ENCODE peak calls at places on chromosomes 6 and 20, in six cellular contexts. One of them, this sample, is unnamed.

GRCh38 chr20:51700809-51701285 is 67.3 kb downstream of the ATP9A start:
- DNase-seq in NCI-H345: peak
- DNase-seq in posterior vena cava: no peak
- DNase-seq in T1000: no peak
- DNase-seq in HL-60: no peak
- DNase-seq in NCI-H2029: peak
- DNase-seq in this sample: peak

GRCh38 chr6:73004817-73005216 is 220.5 kb downstream of the KHDC1L start:
- DNase-seq in NCI-H345: no peak
- DNase-seq in posterior vena cava: no peak
- DNase-seq in T1000: no peak
- DNase-seq in HL-60: no peak
- DNase-seq in NCI-H2029: no peak
- DNase-seq in this sample: no peak

GRCh38 chr20:50020283-50020682 is 37.5 kb downstream of the SNAI1 start:
- DNase-seq in NCI-H345: no peak
- DNase-seq in posterior vena cava: no peak
- DNase-seq in T1000: no peak
- DNase-seq in HL-60: no peak
- DNase-seq in NCI-H2029: no peak
- DNase-seq in this sample: peak

GRCh38 chr6:16018626-16019025 is 110.3 kb upstream of the MYLIP start:
- DNase-seq in NCI-H345: no peak
- DNase-seq in posterior vena cava: no peak
- DNase-seq in T1000: no peak
- DNase-seq in HL-60: no peak
- DNase-seq in NCI-H2029: no peak
- DNase-seq in this sample: no peak

GRCh38 chr6:89976141-89977020 is 82.1 kb downstream of the GJA10 start:
- DNase-seq in NCI-H345: peak
- DNase-seq in posterior vena cava: no peak
- DNase-seq in T1000: no peak
- DNase-seq in HL-60: no peak
- DNase-seq in NCI-H2029: no peak
- DNase-seq in this sample: no peak

GRCh38 chr6:168988801-168989200 is 264.8 kb downstream of the THBS2 start:
- DNase-seq in NCI-H345: no peak
- DNase-seq in posterior vena cava: no peak
- DNase-seq in T1000: no peak
- DNase-seq in HL-60: no peak
- DNase-seq in NCI-H2029: no peak
- DNase-seq in this sample: no peak

GRCh38 chr20:38806855-38807655 is 1.6 kb downstream of the PPP1R16B start:
- DNase-seq in NCI-H345: peak
- DNase-seq in posterior vena cava: no peak
- DNase-seq in T1000: no peak
- DNase-seq in HL-60: no peak
- DNase-seq in NCI-H2029: no peak
- DNase-seq in this sample: no peak

GRCh38 chr6:77457720-77458349 is 5.5 kb downstream of the HTR1B start:
- DNase-seq in NCI-H345: peak
- DNase-seq in posterior vena cava: no peak
- DNase-seq in T1000: peak
- DNase-seq in HL-60: no peak
- DNase-seq in NCI-H2029: no peak
- DNase-seq in this sample: peak

GRCh38 chr20:48846516-48847492 is 19.0 kb upstream of the PREX1 start:
- DNase-seq in NCI-H345: no peak
- DNase-seq in posterior vena cava: no peak
- DNase-seq in T1000: no peak
- DNase-seq in HL-60: no peak
- DNase-seq in NCI-H2029: no peak
- DNase-seq in this sample: no peak

GRCh38 chr6:133937909-133938308 is 15.1 kb upstream of the TBPL1 start:
- DNase-seq in NCI-H345: no peak
- DNase-seq in posterior vena cava: no peak
- DNase-seq in T1000: no peak
- DNase-seq in HL-60: no peak
- DNase-seq in NCI-H2029: no peak
- DNase-seq in this sample: no peak

GRCh38 chr20:62977613-62978558 is 25.4 kb downstream of the SLC17A9 start:
- DNase-seq in NCI-H345: peak
- DNase-seq in posterior vena cava: no peak
- DNase-seq in T1000: no peak
- DNase-seq in HL-60: no peak
- DNase-seq in NCI-H2029: peak
- DNase-seq in this sample: no peak

GRCh38 chr20:57134804-57135203 is 131.6 kb downstream of the BMP7 start:
- DNase-seq in NCI-H345: no peak
- DNase-seq in posterior vena cava: no peak
- DNase-seq in T1000: no peak
- DNase-seq in HL-60: no peak
- DNase-seq in NCI-H2029: no peak
- DNase-seq in this sample: no peak

GRCh38 chr6:148624025-148624424 is 122.8 kb upstream of the UST start:
- DNase-seq in NCI-H345: no peak
- DNase-seq in posterior vena cava: no peak
- DNase-seq in T1000: no peak
- DNase-seq in HL-60: no peak
- DNase-seq in NCI-H2029: no peak
- DNase-seq in this sample: no peak

GRCh38 chr20:34529742-34530141 is 13.5 kb downstream of the DYNLRB1 start:
- DNase-seq in NCI-H345: no peak
- DNase-seq in posterior vena cava: no peak
- DNase-seq in T1000: no peak
- DNase-seq in HL-60: no peak
- DNase-seq in NCI-H2029: no peak
- DNase-seq in this sample: no peak

GRCh38 chr6:63882208-63882607 is 246.6 kb downstream of the PHF3 start:
- DNase-seq in NCI-H345: no peak
- DNase-seq in posterior vena cava: no peak
- DNase-seq in T1000: no peak
- DNase-seq in HL-60: no peak
- DNase-seq in NCI-H2029: no peak
- DNase-seq in this sample: no peak

GRCh38 chr20:3887870-3888614 is 1.1 kb upstream of the PANK2 start:
- DNase-seq in NCI-H345: peak
- DNase-seq in posterior vena cava: peak
- DNase-seq in T1000: no peak
- DNase-seq in HL-60: no peak
- DNase-seq in NCI-H2029: no peak
- DNase-seq in this sample: peak

GRCh38 chr20:10906830-10907229 is 233.0 kb upstream of the JAG1 start:
- DNase-seq in NCI-H345: no peak
- DNase-seq in posterior vena cava: no peak
- DNase-seq in T1000: no peak
- DNase-seq in HL-60: no peak
- DNase-seq in NCI-H2029: no peak
- DNase-seq in this sample: no peak

GRCh38 chr6:4155848-4156466 is 20.6 kb upstream of the ECI2 start:
- DNase-seq in NCI-H345: peak
- DNase-seq in posterior vena cava: peak
- DNase-seq in T1000: peak
- DNase-seq in HL-60: peak
- DNase-seq in NCI-H2029: peak
- DNase-seq in this sample: peak

GRCh38 chr6:37624606-37625574 is 72.8 kb downstream of the MDGA1 start:
- DNase-seq in NCI-H345: peak
- DNase-seq in posterior vena cava: peak
- DNase-seq in T1000: no peak
- DNase-seq in HL-60: no peak
- DNase-seq in NCI-H2029: peak
- DNase-seq in this sample: no peak

GRCh38 chr20:2283706-2284423 is 11.9 kb upstream of the TGM3 start:
- DNase-seq in NCI-H345: no peak
- DNase-seq in posterior vena cava: no peak
- DNase-seq in T1000: no peak
- DNase-seq in HL-60: no peak
- DNase-seq in NCI-H2029: no peak
- DNase-seq in this sample: no peak

GRCh38 chr6:73648166-73648565 is 5.6 kb downstream of the SLC17A5 start:
- DNase-seq in NCI-H345: no peak
- DNase-seq in posterior vena cava: no peak
- DNase-seq in T1000: no peak
- DNase-seq in HL-60: no peak
- DNase-seq in NCI-H2029: no peak
- DNase-seq in this sample: no peak

GRCh38 chr20:2826655-2827054 is 10.5 kb downstream of the TMEM239 start:
- DNase-seq in NCI-H345: no peak
- DNase-seq in posterior vena cava: no peak
- DNase-seq in T1000: no peak
- DNase-seq in HL-60: no peak
- DNase-seq in NCI-H2029: no peak
- DNase-seq in this sample: no peak

GRCh38 chr20:17620371-17621228 is 50.7 kb downstream of the DSTN start:
- DNase-seq in NCI-H345: no peak
- DNase-seq in posterior vena cava: peak
- DNase-seq in T1000: no peak
- DNase-seq in HL-60: no peak
- DNase-seq in NCI-H2029: no peak
- DNase-seq in this sample: no peak

GRCh38 chr6:42138190-42138589 is 4.2 kb downstream of the C6orf132 start:
- DNase-seq in NCI-H345: no peak
- DNase-seq in posterior vena cava: no peak
- DNase-seq in T1000: no peak
- DNase-seq in HL-60: no peak
- DNase-seq in NCI-H2029: no peak
- DNase-seq in this sample: no peak

GRCh38 chr6:126661646-126662045 is 321.7 kb downstream of the CENPW start:
- DNase-seq in NCI-H345: no peak
- DNase-seq in posterior vena cava: no peak
- DNase-seq in T1000: no peak
- DNase-seq in HL-60: no peak
- DNase-seq in NCI-H2029: no peak
- DNase-seq in this sample: no peak

GRCh38 chr20:34527016-34527415 is 10.8 kb downstream of the DYNLRB1 start:
- DNase-seq in NCI-H345: no peak
- DNase-seq in posterior vena cava: no peak
- DNase-seq in T1000: no peak
- DNase-seq in HL-60: no peak
- DNase-seq in NCI-H2029: no peak
- DNase-seq in this sample: no peak

GRCh38 chr6:160788806-160789205 is 86.8 kb downstream of the PLG start:
- DNase-seq in NCI-H345: no peak
- DNase-seq in posterior vena cava: no peak
- DNase-seq in T1000: no peak
- DNase-seq in HL-60: no peak
- DNase-seq in NCI-H2029: no peak
- DNase-seq in this sample: no peak

GRCh38 chr6:169252805-169253189 is 849 bp downstream of the THBS2 start:
- DNase-seq in NCI-H345: peak
- DNase-seq in posterior vena cava: peak
- DNase-seq in T1000: no peak
- DNase-seq in HL-60: no peak
- DNase-seq in NCI-H2029: no peak
- DNase-seq in this sample: no peak

GRCh38 chr6:100458841-100459154 is 5.9 kb downstream of the SIM1 start:
- DNase-seq in NCI-H345: no peak
- DNase-seq in posterior vena cava: no peak
- DNase-seq in T1000: no peak
- DNase-seq in HL-60: no peak
- DNase-seq in NCI-H2029: no peak
- DNase-seq in this sample: no peak

GRCh38 chr20:12237772-12238171 is 320.1 kb downstream of the BTBD3 start:
- DNase-seq in NCI-H345: no peak
- DNase-seq in posterior vena cava: peak
- DNase-seq in T1000: no peak
- DNase-seq in HL-60: no peak
- DNase-seq in NCI-H2029: no peak
- DNase-seq in this sample: no peak

GRCh38 chr20:10524034-10524476 is 89.0 kb downstream of the SLX4IP start:
- DNase-seq in NCI-H345: peak
- DNase-seq in posterior vena cava: peak
- DNase-seq in T1000: no peak
- DNase-seq in HL-60: no peak
- DNase-seq in NCI-H2029: peak
- DNase-seq in this sample: no peak

GRCh38 chr6:139308936-139309603 is 17.3 kb upstream of the TXLNB start:
- DNase-seq in NCI-H345: no peak
- DNase-seq in posterior vena cava: no peak
- DNase-seq in T1000: no peak
- DNase-seq in HL-60: no peak
- DNase-seq in NCI-H2029: no peak
- DNase-seq in this sample: no peak

GRCh38 chr6:99661870-99662269 is 55.2 kb downstream of the PRDM13 start:
- DNase-seq in NCI-H345: no peak
- DNase-seq in posterior vena cava: no peak
- DNase-seq in T1000: no peak
- DNase-seq in HL-60: no peak
- DNase-seq in NCI-H2029: no peak
- DNase-seq in this sample: no peak